ENCODE peak calls at places on chromosomes 16 and 17, in nine cellular contexts. A is testis; U is CD8-positive, alpha-beta T cell; N is mammary epithelial cell; J is psoas muscle; I is DND-41; K is transverse colon; O is gastrocnemius medialis; V is tibial artery. T is an unnamed sample. For H3K27me3, the result is how much of the 10 kb centered on the place peaks cover.

GRCh38 chr17:64447526-64447925 is 1.4 kb upstream of the MILR1 start:
- DNase-seq in J (no peak), O (no peak), I (no peak), V (no peak), N (no peak), K (no peak), A (no peak), U (no peak), T (no peak)

GRCh38 chr17:51850206-51850605 is 308.3 kb downstream of the CA10 start:
- DNase-seq in K (no peak), J (no peak), U (no peak), A (no peak), I (no peak), N (no peak), O (no peak), V (no peak), T (no peak)

GRCh38 chr17:72107100-72107499 is 13.7 kb upstream of the SOX9 start:
- DNase-seq in A (no peak), U (no peak), J (no peak), V (no peak), O (no peak), N (no peak), K (no peak), I (no peak), T (no peak)

GRCh38 chr17:81329279-81329926 is 34.3 kb upstream of the SLC38A10 start:
- DNase-seq in A (peak), O (peak), V (peak), J (peak), U (no peak), K (peak), N (peak), I (no peak), T (peak)

GRCh38 chr17:27247958-27248342 is 46.0 kb upstream of the WSB1 start:
- DNase-seq in U (no peak), V (no peak), I (no peak), J (no peak), N (no peak), O (no peak), A (no peak), K (no peak), T (no peak)

GRCh38 chr17:29645516-29646051 is 22.9 kb upstream of the CORO6 start:
- DNase-seq in K (peak), J (peak), N (peak), A (peak), O (peak), U (no peak), V (peak), I (no peak), T (no peak)

GRCh38 chr16:3444032-3444388 is 530 bp downstream of the NAA60 start:
- DNase-seq in N (peak), U (no peak), K (peak), V (no peak), A (peak), O (no peak), I (peak), J (no peak), T (no peak)

GRCh38 chr16:88331989-88332920 is 50.5 kb upstream of the ZNF469 start:
- DNase-seq in U (no peak), A (peak), K (peak), O (peak), J (peak), N (peak), V (peak), I (no peak), T (no peak)

GRCh38 chr16:79810449-79811189 is 210.1 kb upstream of the MAF start:
- DNase-seq in U (no peak), V (no peak), O (no peak), I (no peak), K (no peak), A (no peak), N (peak), J (no peak), T (no peak)

GRCh38 chr16:700684-701584 is 4.7 kb downstream of the FBXL16 start:
- DNase-seq in U (no peak), V (no peak), K (no peak), I (peak), J (no peak), O (no peak), A (no peak), N (no peak), T (no peak)

GRCh38 chr16:88732961-88733294 is 26.6 kb downstream of the CTU2 start:
- DNase-seq in U (no peak), K (no peak), A (no peak), V (no peak), J (no peak), O (no peak), I (no peak), N (no peak), T (no peak)

GRCh38 chr16:70656712-70657263 is 10.4 kb downstream of the IL34 start:
- DNase-seq in V (no peak), I (no peak), A (no peak), J (no peak), K (no peak), O (no peak), N (no peak), U (no peak), T (no peak)

GRCh38 chr17:55458977-55459376 is 37.3 kb upstream of the MMD start:
- DNase-seq in K (no peak), I (no peak), U (no peak), N (peak), J (no peak), O (no peak), V (no peak), A (no peak), T (peak)

GRCh38 chr17:7046127-7046724 is 2.3 kb upstream of the SLC16A11 start:
- DNase-seq in U (no peak), I (no peak), K (peak), O (no peak), A (no peak), V (no peak), J (no peak), N (peak), T (no peak)

GRCh38 chr16:8474576-8474975 is 115.7 kb downstream of the TMEM114 start:
- DNase-seq in V (no peak), N (no peak), A (no peak), K (no peak), U (no peak), I (no peak), O (no peak), J (no peak), T (no peak)

GRCh38 chr16:19578378-19578851 is 22.9 kb downstream of the VPS35L start:
- DNase-seq in V (no peak), I (no peak), J (no peak), O (no peak), U (no peak), A (no peak), N (no peak), K (peak), T (no peak)

GRCh38 chr16:57957396-57958392 is 13.2 kb downstream of the CNGB1 start:
- DNase-seq in J (no peak), I (no peak), U (no peak), V (no peak), N (no peak), A (no peak), O (no peak), K (no peak), T (no peak)

GRCh38 chr17:55825213-55825612 is 74.4 kb downstream of the PCTP start:
- DNase-seq in N (peak), I (no peak), A (no peak), U (no peak), J (no peak), K (no peak), V (no peak), O (no peak), T (no peak)

GRCh38 chr17:75894049-75894742 is 2.6 kb downstream of the TRIM65 start:
- DNase-seq in O (no peak), I (no peak), K (no peak), V (no peak), U (no peak), J (no peak), A (no peak), N (no peak), T (no peak)

GRCh38 chr17:31158741-31159377 is 64.1 kb downstream of the NF1 start:
- DNase-seq in U (no peak), J (no peak), A (no peak), I (no peak), N (no peak), V (no peak), O (no peak), K (no peak), T (no peak)

GRCh38 chr17:71527311-71527710 is 593.5 kb upstream of the SOX9 start:
- DNase-seq in K (no peak), I (no peak), N (peak), J (no peak), A (no peak), O (no peak), V (no peak), U (no peak), T (no peak)

GRCh38 chr17:57636985-57637667 is 108.0 kb downstream of the CCDC182 start:
- DNase-seq in A (no peak), K (peak), I (no peak), V (no peak), N (peak), O (no peak), J (no peak), U (no peak), T (no peak)

GRCh38 chr17:56110463-56111138 is 42.7 kb upstream of the ANKFN1 start:
- DNase-seq in J (no peak), V (no peak), K (peak), U (no peak), N (no peak), I (no peak), A (no peak), O (no peak), T (no peak)

GRCh38 chr17:57277923-57278604 is 21.7 kb downstream of the MSI2 start:
- DNase-seq in I (peak), K (no peak), A (no peak), J (no peak), O (no peak), V (no peak), U (no peak), N (no peak), T (no peak)

DNA sequence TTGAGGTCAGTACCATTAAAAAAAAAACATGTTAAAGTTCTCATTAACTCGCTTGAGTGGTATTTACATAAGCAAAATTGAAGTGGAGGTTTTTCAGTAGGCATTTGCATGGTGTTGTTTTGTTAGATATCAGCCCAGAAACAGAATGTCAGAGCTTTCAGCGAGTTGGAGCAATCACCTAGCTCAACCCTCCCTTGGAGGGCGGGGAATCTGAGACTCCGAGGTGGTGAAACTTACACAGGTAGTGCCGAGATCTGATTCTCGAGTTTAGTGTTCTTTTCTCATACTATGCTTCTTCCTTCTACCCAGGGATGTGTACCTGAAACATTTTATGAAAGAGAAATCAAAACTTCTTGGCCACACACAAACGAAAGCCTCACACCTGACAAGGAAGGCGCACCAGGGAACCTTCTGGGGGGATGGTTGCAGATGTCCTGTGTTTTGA is 6.6 kb downstream of the SEC14L1 start:
- DNase-seq in N (no peak), A (no peak), U (no peak), J (no peak), O (no peak), K (peak), I (no peak), V (no peak), T (peak)
- H3K4me3 ChIP-seq in N (no peak), A (no peak), U (no peak), J (peak), O (no peak), K (no peak), I (no peak), V (no peak), T (no peak)

GRCh38 chr17:49557204-49558024 is 18.3 kb upstream of the NXPH3 start:
- DNase-seq in I (peak), U (no peak), V (no peak), A (peak), N (peak), J (no peak), K (no peak), O (no peak), T (no peak)
- TF ChIP-seq CTCF in I (peak), U (peak), V (peak), A (peak), N (peak), J (peak), K (peak), O (no peak), T (peak)

GRCh38 chr16:86378128-86378527 is 132.2 kb upstream of the FOXF1 start:
- DNase-seq in U (no peak), I (no peak), A (no peak), N (no peak), V (no peak), J (no peak), K (no peak), O (no peak), T (no peak)

GRCh38 chr16:86380045-86380444 is 130.3 kb upstream of the FOXF1 start:
- DNase-seq in J (no peak), I (no peak), U (no peak), O (no peak), N (no peak), A (no peak), K (no peak), V (no peak), T (no peak)

GRCh38 chr16:86379505-86379846 is 130.9 kb upstream of the FOXF1 start:
- DNase-seq in K (no peak), U (no peak), A (no peak), O (no peak), V (no peak), J (no peak), I (no peak), N (no peak), T (no peak)

GRCh38 chr16:86377251-86378022 is 132.9 kb upstream of the FOXF1 start:
- DNase-seq in N (no peak), A (no peak), U (no peak), I (no peak), K (no peak), J (no peak), O (no peak), V (no peak), T (no peak)

GRCh38 chr16:86378831-86379504 is 131.4 kb upstream of the FOXF1 start:
- DNase-seq in I (no peak), V (no peak), K (no peak), O (no peak), U (no peak), A (no peak), N (no peak), J (no peak), T (no peak)
- H3K27me3 ChIP-seq in I (under half), V (under half), K (under half), O (under half), U (under half), A (under half), N (under half), J (under half), T (under half)

GRCh38 chr17:83107656-83108048 is 28.2 kb downstream of the METRNL start:
- DNase-seq in N (no peak), U (no peak), A (no peak), I (peak), V (no peak), K (no peak), O (no peak), J (no peak), T (no peak)

GRCh38 chr17:83110755-83111154 is 31.3 kb downstream of the METRNL start:
- DNase-seq in A (no peak), U (no peak), N (no peak), V (peak), J (no peak), O (no peak), K (no peak), I (no peak), T (no peak)

GRCh38 chr17:83109793-83110645 is 30.6 kb downstream of the METRNL start:
- DNase-seq in V (peak), U (no peak), I (no peak), N (peak), J (peak), O (peak), A (peak), K (peak), T (no peak)

GRCh38 chr17:83108709-83109108 is 29.3 kb downstream of the METRNL start:
- DNase-seq in K (no peak), N (no peak), V (no peak), U (no peak), I (no peak), O (no peak), A (no peak), J (no peak), T (no peak)

GRCh38 chr17:83109386-83109785 is 30.0 kb downstream of the METRNL start:
- DNase-seq in U (no peak), J (no peak), I (no peak), N (no peak), K (no peak), A (no peak), V (no peak), O (no peak), T (no peak)
- H3K4me3 ChIP-seq in U (no peak), J (no peak), I (no peak), N (no peak), K (no peak), A (no peak), V (peak), O (no peak), T (no peak)

GRCh38 chr16:90010676-90011075 is 8.6 kb downstream of the DBNDD1 start:
- DNase-seq in A (no peak), N (no peak), U (no peak), J (no peak), I (no peak), O (no peak), K (no peak), V (no peak), T (no peak)
- TF ChIP-seq CTCF in A (no peak), N (no peak), U (no peak), J (no peak), I (no peak), O (no peak), K (no peak), V (no peak), T (no peak)

DNA sequence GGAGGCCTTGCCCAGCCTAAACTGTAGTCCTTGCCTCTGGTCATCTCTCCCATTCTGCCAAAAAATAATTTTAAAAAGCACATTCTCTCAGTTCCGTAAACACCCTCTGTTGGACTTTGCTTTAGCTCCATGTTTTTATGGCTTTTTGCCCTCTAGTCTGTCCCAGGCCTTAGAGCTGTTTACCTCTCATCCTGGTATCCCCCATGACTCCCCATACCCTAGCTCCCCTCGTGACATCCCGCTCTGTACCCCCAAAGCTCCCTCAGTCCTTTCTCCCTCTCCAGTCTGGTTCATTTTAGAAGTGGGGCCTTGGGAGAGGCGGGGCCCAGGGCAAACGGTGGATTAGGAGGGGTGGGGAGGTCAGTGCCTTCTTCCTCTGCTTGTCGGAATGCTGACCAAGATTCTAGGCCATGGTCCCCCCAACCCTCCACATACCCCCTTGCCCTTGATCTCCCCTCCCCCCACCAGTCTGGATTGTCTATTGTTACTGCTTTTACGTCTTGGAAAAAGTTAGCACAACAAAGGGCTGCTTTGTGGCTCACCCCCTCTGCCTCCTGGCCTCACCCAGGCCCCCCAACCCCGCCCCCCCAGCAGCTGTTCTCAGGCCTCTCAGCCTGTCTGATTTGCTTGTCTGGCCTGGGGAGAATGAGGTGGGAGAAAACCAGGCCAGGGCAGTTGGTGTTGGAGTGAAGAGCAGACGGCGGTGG is 18.3 kb downstream of the GJD3 start:
- DNase-seq in A (no peak), N (no peak), J (no peak), O (no peak), V (peak), K (no peak), U (no peak), I (no peak), T (no peak)
- H3K27me3 ChIP-seq in A (under half), N (under half), J (under half), O (under half), V (under half), K (under half), U (under half), I (under half), T (under half)

GRCh38 chr16:74730049-74730683 is 29.5 kb upstream of the MLKL start:
- DNase-seq in O (no peak), A (no peak), I (peak), U (no peak), V (no peak), N (peak), K (peak), J (no peak), T (no peak)
- H3K4me3 ChIP-seq in O (no peak), A (no peak), I (no peak), U (no peak), V (no peak), N (no peak), K (no peak), J (no peak), T (no peak)

GRCh38 chr17:79796570-79797491 is at the start of gene CBX8:
- DNase-seq in N (peak), A (peak), J (peak), K (peak), I (peak), V (peak), U (peak), O (peak), T (peak)

GRCh38 chr17:79794659-79795511 is 2.0 kb downstream of the CBX8 start:
- DNase-seq in N (no peak), K (no peak), U (no peak), A (no peak), I (no peak), V (no peak), J (no peak), O (no peak), T (no peak)

GRCh38 chr17:79797492-79798295 is 817 bp upstream of the CBX8 start:
- DNase-seq in O (no peak), U (no peak), V (no peak), J (peak), K (no peak), N (no peak), I (no peak), A (no peak), T (peak)

GRCh38 chr17:79793924-79794304 is 3.0 kb downstream of the CBX8 start:
- DNase-seq in N (no peak), J (no peak), O (no peak), U (no peak), V (no peak), A (no peak), K (no peak), I (no peak), T (no peak)

GRCh38 chr17:79795795-79796569 is 895 bp downstream of the CBX8 start:
- DNase-seq in N (no peak), U (no peak), V (no peak), I (no peak), O (no peak), K (no peak), J (no peak), A (no peak), T (no peak)
- TF ChIP-seq CTCF in N (no peak), U (no peak), V (no peak), I (no peak), O (no peak), K (no peak), J (no peak), A (no peak), T (no peak)

DNA sequence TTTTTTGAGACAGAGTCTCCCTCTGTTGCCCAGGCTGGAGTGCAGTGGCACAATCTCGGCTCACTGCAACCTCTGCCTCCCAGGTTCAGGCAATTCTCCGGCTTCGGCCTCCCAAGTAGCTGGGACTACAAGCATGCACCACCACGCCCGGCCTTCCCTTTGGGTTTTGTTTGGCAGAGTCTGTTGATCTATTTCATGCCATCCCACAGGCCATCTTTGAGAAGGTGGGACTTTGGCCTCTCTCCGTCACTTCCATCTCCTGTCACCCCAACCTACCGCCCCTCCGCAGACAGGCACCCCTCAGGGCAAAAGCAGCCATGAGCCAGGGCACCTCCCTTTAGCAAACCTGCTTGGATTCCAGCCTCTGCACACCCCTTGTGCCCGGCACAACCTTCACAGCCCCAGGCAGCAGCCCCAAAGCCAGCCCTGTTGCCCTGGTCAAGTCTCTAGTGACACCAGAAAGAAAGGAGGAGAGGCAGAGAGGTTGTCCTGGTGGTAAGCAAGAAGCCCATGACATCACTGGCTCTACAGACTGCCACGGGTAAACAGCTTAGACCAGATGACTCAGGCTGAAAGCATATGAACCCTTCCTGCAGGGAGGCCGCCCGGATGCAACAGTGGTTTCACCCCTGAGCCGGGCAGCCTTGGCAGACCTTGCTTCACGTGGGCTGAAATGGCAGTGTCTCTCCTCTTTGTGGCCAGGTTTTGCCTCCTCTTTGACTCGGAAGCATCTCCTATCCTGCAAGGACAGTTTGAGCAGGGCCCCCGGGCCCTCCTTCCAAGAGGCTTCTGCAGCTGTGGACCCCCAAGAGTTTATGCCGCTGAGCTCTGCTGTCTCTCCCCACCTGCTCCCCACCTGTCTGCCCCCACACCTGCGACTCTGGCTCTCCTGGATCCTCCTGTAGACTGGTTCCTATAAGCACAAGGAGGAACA is 8.1 kb upstream of the TIMP2 start:
- DNase-seq in K (peak), V (peak), O (peak), I (no peak), N (peak), U (peak), A (no peak), J (peak), T (peak)
- H3K27me3 ChIP-seq in K (under half), V (under half), O (under half), I (under half), N (under half), U (under half), A (under half), J (under half), T (under half)